ENCODE peak calls at places on chromosome 7, in ten cellular contexts. One of them, this sample, is unnamed.
A peak's percentile ranks its signal among the peaks of the same experiment; 100 is the strongest.

GRCh38 chr7:134427896-134428295 is 31.0 kb downstream of the AKR1B1 start:
- DNase-seq in Peyer's patch: no peak
- DNase-seq in T-helper 9 cell: no peak
- DNase-seq in fibroblast of pulmonary artery: no peak
- DNase-seq in stimulated activated naive B cell treated with anti-CD40 and anti-IgM and Interleukin-4, amounts not matched to agents 10 μg/mL and 1 μg/mL and 100 μg/mL, for 72 hours: no peak
- DNase-seq in occipital lobe: no peak
- DNase-seq in transverse colon: no peak
- DNase-seq in activated CD8-positive, alpha-beta memory T cell treated with anti-CD3 and anti-CD28 coated beads for 24 hours: no peak
- DNase-seq in A172: no peak
- DNase-seq in left ventricle myocardium inferior: no peak
- DNase-seq in this sample: no peak

GRCh38 chr7:141072548-141073172 is 1.2 kb upstream of the TMEM178B start:
- DNase-seq in T-helper 9 cell: no peak
- DNase-seq in activated CD8-positive, alpha-beta memory T cell treated with anti-CD3 and anti-CD28 coated beads for 24 hours: peak; percentile 68
- DNase-seq in left ventricle myocardium inferior: peak; percentile 51
- DNase-seq in transverse colon: peak; percentile 19
- DNase-seq in stimulated activated naive B cell treated with anti-CD40 and anti-IgM and Interleukin-4, amounts not matched to agents 10 μg/mL and 1 μg/mL and 100 μg/mL, for 72 hours: peak; percentile 4
- DNase-seq in occipital lobe: peak; percentile 76
- DNase-seq in fibroblast of pulmonary artery: peak; percentile 57
- DNase-seq in A172: peak; percentile 47
- DNase-seq in Peyer's patch: no peak
- DNase-seq in this sample: peak; percentile 79

GRCh38 chr7:113267271-113267670 is 148.9 kb upstream of the SMIM30 start:
- DNase-seq in transverse colon: no peak
- DNase-seq in A172: peak; percentile 37
- DNase-seq in T-helper 9 cell: no peak
- DNase-seq in stimulated activated naive B cell treated with anti-CD40 and anti-IgM and Interleukin-4, amounts not matched to agents 10 μg/mL and 1 μg/mL and 100 μg/mL, for 72 hours: no peak
- DNase-seq in Peyer's patch: no peak
- DNase-seq in fibroblast of pulmonary artery: peak; percentile 14
- DNase-seq in activated CD8-positive, alpha-beta memory T cell treated with anti-CD3 and anti-CD28 coated beads for 24 hours: no peak
- DNase-seq in left ventricle myocardium inferior: no peak
- DNase-seq in occipital lobe: no peak
- DNase-seq in this sample: no peak

GRCh38 chr7:148304456-148304855 is 286.1 kb upstream of the C7orf33 start:
- DNase-seq in transverse colon: peak; percentile 21
- DNase-seq in left ventricle myocardium inferior: no peak
- DNase-seq in occipital lobe: no peak
- DNase-seq in Peyer's patch: no peak
- DNase-seq in T-helper 9 cell: no peak
- DNase-seq in fibroblast of pulmonary artery: no peak
- DNase-seq in stimulated activated naive B cell treated with anti-CD40 and anti-IgM and Interleukin-4, amounts not matched to agents 10 μg/mL and 1 μg/mL and 100 μg/mL, for 72 hours: no peak
- DNase-seq in A172: no peak
- DNase-seq in activated CD8-positive, alpha-beta memory T cell treated with anti-CD3 and anti-CD28 coated beads for 24 hours: no peak
- DNase-seq in this sample: no peak

GRCh38 chr7:122913608-122914007 is 27.3 kb upstream of the CADPS2 start:
- DNase-seq in left ventricle myocardium inferior: no peak
- DNase-seq in A172: no peak
- DNase-seq in occipital lobe: no peak
- DNase-seq in activated CD8-positive, alpha-beta memory T cell treated with anti-CD3 and anti-CD28 coated beads for 24 hours: no peak
- DNase-seq in stimulated activated naive B cell treated with anti-CD40 and anti-IgM and Interleukin-4, amounts not matched to agents 10 μg/mL and 1 μg/mL and 100 μg/mL, for 72 hours: no peak
- DNase-seq in transverse colon: no peak
- DNase-seq in fibroblast of pulmonary artery: no peak
- DNase-seq in T-helper 9 cell: no peak
- DNase-seq in Peyer's patch: no peak
- DNase-seq in this sample: no peak

GRCh38 chr7:126778101-126778500 is 474.6 kb downstream of the GRM8 start:
- DNase-seq in T-helper 9 cell: no peak
- DNase-seq in Peyer's patch: no peak
- DNase-seq in A172: no peak
- DNase-seq in activated CD8-positive, alpha-beta memory T cell treated with anti-CD3 and anti-CD28 coated beads for 24 hours: no peak
- DNase-seq in left ventricle myocardium inferior: no peak
- DNase-seq in fibroblast of pulmonary artery: no peak
- DNase-seq in stimulated activated naive B cell treated with anti-CD40 and anti-IgM and Interleukin-4, amounts not matched to agents 10 μg/mL and 1 μg/mL and 100 μg/mL, for 72 hours: no peak
- DNase-seq in transverse colon: no peak
- DNase-seq in occipital lobe: no peak
- DNase-seq in this sample: no peak

GRCh38 chr7:80530136-80530535 is 18.3 kb upstream of the GNAT3 start:
- DNase-seq in stimulated activated naive B cell treated with anti-CD40 and anti-IgM and Interleukin-4, amounts not matched to agents 10 μg/mL and 1 μg/mL and 100 μg/mL, for 72 hours: no peak
- DNase-seq in left ventricle myocardium inferior: no peak
- DNase-seq in occipital lobe: no peak
- DNase-seq in transverse colon: no peak
- DNase-seq in fibroblast of pulmonary artery: no peak
- DNase-seq in Peyer's patch: no peak
- DNase-seq in T-helper 9 cell: no peak
- DNase-seq in A172: no peak
- DNase-seq in activated CD8-positive, alpha-beta memory T cell treated with anti-CD3 and anti-CD28 coated beads for 24 hours: no peak
- DNase-seq in this sample: no peak

GRCh38 chr7:150988230-150989226 is 2.3 kb upstream of the NOS3 start:
- DNase-seq in occipital lobe: peak; percentile 44
- DNase-seq in Peyer's patch: peak; percentile 71
- DNase-seq in stimulated activated naive B cell treated with anti-CD40 and anti-IgM and Interleukin-4, amounts not matched to agents 10 μg/mL and 1 μg/mL and 100 μg/mL, for 72 hours: no peak
- DNase-seq in A172: peak; percentile 42
- DNase-seq in transverse colon: peak; percentile 61
- DNase-seq in activated CD8-positive, alpha-beta memory T cell treated with anti-CD3 and anti-CD28 coated beads for 24 hours: peak; percentile 86
- DNase-seq in fibroblast of pulmonary artery: peak; percentile 45
- DNase-seq in left ventricle myocardium inferior: peak; percentile 72
- DNase-seq in T-helper 9 cell: peak; percentile 72
- DNase-seq in this sample: no peak

GRCh38 chr7:134520130-134520529 is 7.2 kb upstream of the AKR1B10 start:
- DNase-seq in stimulated activated naive B cell treated with anti-CD40 and anti-IgM and Interleukin-4, amounts not matched to agents 10 μg/mL and 1 μg/mL and 100 μg/mL, for 72 hours: no peak
- DNase-seq in A172: no peak
- DNase-seq in occipital lobe: no peak
- DNase-seq in transverse colon: no peak
- DNase-seq in Peyer's patch: no peak
- DNase-seq in fibroblast of pulmonary artery: peak; percentile 28
- DNase-seq in T-helper 9 cell: no peak
- DNase-seq in activated CD8-positive, alpha-beta memory T cell treated with anti-CD3 and anti-CD28 coated beads for 24 hours: no peak
- DNase-seq in left ventricle myocardium inferior: no peak
- DNase-seq in this sample: no peak

GRCh38 chr7:128911441-128912031 is 1.0 kb upstream of the KCP start:
- DNase-seq in left ventricle myocardium inferior: peak; percentile 40
- DNase-seq in stimulated activated naive B cell treated with anti-CD40 and anti-IgM and Interleukin-4, amounts not matched to agents 10 μg/mL and 1 μg/mL and 100 μg/mL, for 72 hours: no peak
- DNase-seq in Peyer's patch: peak; percentile 47
- DNase-seq in transverse colon: peak; percentile 55
- DNase-seq in activated CD8-positive, alpha-beta memory T cell treated with anti-CD3 and anti-CD28 coated beads for 24 hours: no peak
- DNase-seq in fibroblast of pulmonary artery: no peak
- DNase-seq in T-helper 9 cell: no peak
- DNase-seq in occipital lobe: no peak
- DNase-seq in A172: no peak
- DNase-seq in this sample: no peak

GRCh38 chr7:137936509-137937201 is 65.2 kb downstream of the CREB3L2 start:
- DNase-seq in fibroblast of pulmonary artery: no peak
- DNase-seq in occipital lobe: no peak
- DNase-seq in stimulated activated naive B cell treated with anti-CD40 and anti-IgM and Interleukin-4, amounts not matched to agents 10 μg/mL and 1 μg/mL and 100 μg/mL, for 72 hours: no peak
- DNase-seq in T-helper 9 cell: no peak
- DNase-seq in Peyer's patch: no peak
- DNase-seq in activated CD8-positive, alpha-beta memory T cell treated with anti-CD3 and anti-CD28 coated beads for 24 hours: no peak
- DNase-seq in left ventricle myocardium inferior: no peak
- DNase-seq in transverse colon: no peak
- DNase-seq in A172: no peak
- DNase-seq in this sample: no peak

GRCh38 chr7:44060091-44060947 is 5.0 kb downstream of the PGAM2 start:
- DNase-seq in left ventricle myocardium inferior: peak; percentile 12
- DNase-seq in A172: no peak
- DNase-seq in T-helper 9 cell: no peak
- DNase-seq in occipital lobe: no peak
- DNase-seq in stimulated activated naive B cell treated with anti-CD40 and anti-IgM and Interleukin-4, amounts not matched to agents 10 μg/mL and 1 μg/mL and 100 μg/mL, for 72 hours: no peak
- DNase-seq in Peyer's patch: no peak
- DNase-seq in transverse colon: peak; percentile 4
- DNase-seq in fibroblast of pulmonary artery: no peak
- DNase-seq in activated CD8-positive, alpha-beta memory T cell treated with anti-CD3 and anti-CD28 coated beads for 24 hours: no peak
- DNase-seq in this sample: no peak

GRCh38 chr7:94396044-94396443 is 1.3 kb downstream of the COL1A2 start:
- DNase-seq in T-helper 9 cell: no peak
- DNase-seq in A172: peak; percentile 63
- DNase-seq in fibroblast of pulmonary artery: peak; percentile 86
- DNase-seq in transverse colon: no peak
- DNase-seq in stimulated activated naive B cell treated with anti-CD40 and anti-IgM and Interleukin-4, amounts not matched to agents 10 μg/mL and 1 μg/mL and 100 μg/mL, for 72 hours: no peak
- DNase-seq in occipital lobe: no peak
- DNase-seq in activated CD8-positive, alpha-beta memory T cell treated with anti-CD3 and anti-CD28 coated beads for 24 hours: no peak
- DNase-seq in Peyer's patch: no peak
- DNase-seq in left ventricle myocardium inferior: no peak
- DNase-seq in this sample: no peak

GRCh38 chr7:34315032-34315431 is 343.0 kb upstream of the NPSR1 start:
- DNase-seq in A172: peak; percentile 98
- DNase-seq in stimulated activated naive B cell treated with anti-CD40 and anti-IgM and Interleukin-4, amounts not matched to agents 10 μg/mL and 1 μg/mL and 100 μg/mL, for 72 hours: no peak
- DNase-seq in occipital lobe: no peak
- DNase-seq in Peyer's patch: no peak
- DNase-seq in left ventricle myocardium inferior: no peak
- DNase-seq in T-helper 9 cell: no peak
- DNase-seq in transverse colon: no peak
- DNase-seq in activated CD8-positive, alpha-beta memory T cell treated with anti-CD3 and anti-CD28 coated beads for 24 hours: no peak
- DNase-seq in fibroblast of pulmonary artery: peak; percentile 88
- DNase-seq in this sample: no peak

GRCh38 chr7:86469680-86470295 is 173.9 kb upstream of the GRM3 start:
- DNase-seq in activated CD8-positive, alpha-beta memory T cell treated with anti-CD3 and anti-CD28 coated beads for 24 hours: no peak
- DNase-seq in A172: peak; percentile 83
- DNase-seq in left ventricle myocardium inferior: no peak
- DNase-seq in occipital lobe: peak; percentile 7
- DNase-seq in T-helper 9 cell: peak; percentile 4
- DNase-seq in Peyer's patch: no peak
- DNase-seq in transverse colon: peak; percentile 39
- DNase-seq in stimulated activated naive B cell treated with anti-CD40 and anti-IgM and Interleukin-4, amounts not matched to agents 10 μg/mL and 1 μg/mL and 100 μg/mL, for 72 hours: peak; percentile 15
- DNase-seq in fibroblast of pulmonary artery: peak; percentile 79
- DNase-seq in this sample: peak; percentile 6

GRCh38 chr7:2632717-2633537 is 1.1 kb downstream of the TTYH3 start:
- DNase-seq in T-helper 9 cell: peak; percentile 16
- DNase-seq in Peyer's patch: peak; percentile 71
- DNase-seq in A172: peak; percentile 82
- DNase-seq in stimulated activated naive B cell treated with anti-CD40 and anti-IgM and Interleukin-4, amounts not matched to agents 10 μg/mL and 1 μg/mL and 100 μg/mL, for 72 hours: peak; percentile 69
- DNase-seq in activated CD8-positive, alpha-beta memory T cell treated with anti-CD3 and anti-CD28 coated beads for 24 hours: peak; percentile 84
- DNase-seq in transverse colon: peak; percentile 65
- DNase-seq in left ventricle myocardium inferior: peak; percentile 63
- DNase-seq in fibroblast of pulmonary artery: peak; percentile 63
- DNase-seq in occipital lobe: no peak
- DNase-seq in this sample: peak; percentile 37

GRCh38 chr7:92135100-92135429 is 788 bp upstream of the CYP51A1 start:
- DNase-seq in transverse colon: peak; percentile 20
- DNase-seq in T-helper 9 cell: no peak
- DNase-seq in occipital lobe: peak; percentile 34
- DNase-seq in left ventricle myocardium inferior: no peak
- DNase-seq in A172: peak; percentile 8
- DNase-seq in Peyer's patch: no peak
- DNase-seq in stimulated activated naive B cell treated with anti-CD40 and anti-IgM and Interleukin-4, amounts not matched to agents 10 μg/mL and 1 μg/mL and 100 μg/mL, for 72 hours: no peak
- DNase-seq in fibroblast of pulmonary artery: peak; percentile 41
- DNase-seq in activated CD8-positive, alpha-beta memory T cell treated with anti-CD3 and anti-CD28 coated beads for 24 hours: no peak
- DNase-seq in this sample: peak; percentile 33

GRCh38 chr7:111931016-111931517 is 275.1 kb downstream of the DOCK4 start:
- DNase-seq in T-helper 9 cell: no peak
- DNase-seq in left ventricle myocardium inferior: no peak
- DNase-seq in occipital lobe: no peak
- DNase-seq in Peyer's patch: no peak
- DNase-seq in fibroblast of pulmonary artery: peak; percentile 62
- DNase-seq in transverse colon: no peak
- DNase-seq in activated CD8-positive, alpha-beta memory T cell treated with anti-CD3 and anti-CD28 coated beads for 24 hours: no peak
- DNase-seq in stimulated activated naive B cell treated with anti-CD40 and anti-IgM and Interleukin-4, amounts not matched to agents 10 μg/mL and 1 μg/mL and 100 μg/mL, for 72 hours: no peak
- DNase-seq in A172: peak; percentile 49
- DNase-seq in this sample: no peak

GRCh38 chr7:23205861-23206510 is 24.1 kb downstream of the NUP42 start:
- DNase-seq in activated CD8-positive, alpha-beta memory T cell treated with anti-CD3 and anti-CD28 coated beads for 24 hours: no peak
- DNase-seq in A172: no peak
- DNase-seq in Peyer's patch: no peak
- DNase-seq in occipital lobe: no peak
- DNase-seq in fibroblast of pulmonary artery: peak; percentile 4
- DNase-seq in T-helper 9 cell: no peak
- DNase-seq in transverse colon: no peak
- DNase-seq in left ventricle myocardium inferior: no peak
- DNase-seq in stimulated activated naive B cell treated with anti-CD40 and anti-IgM and Interleukin-4, amounts not matched to agents 10 μg/mL and 1 μg/mL and 100 μg/mL, for 72 hours: no peak
- DNase-seq in this sample: no peak

GRCh38 chr7:41449286-41449685 is 253.6 kb downstream of the INHBA start:
- DNase-seq in Peyer's patch: no peak
- DNase-seq in transverse colon: no peak
- DNase-seq in T-helper 9 cell: no peak
- DNase-seq in activated CD8-positive, alpha-beta memory T cell treated with anti-CD3 and anti-CD28 coated beads for 24 hours: no peak
- DNase-seq in fibroblast of pulmonary artery: no peak
- DNase-seq in occipital lobe: no peak
- DNase-seq in stimulated activated naive B cell treated with anti-CD40 and anti-IgM and Interleukin-4, amounts not matched to agents 10 μg/mL and 1 μg/mL and 100 μg/mL, for 72 hours: no peak
- DNase-seq in left ventricle myocardium inferior: no peak
- DNase-seq in A172: no peak
- DNase-seq in this sample: no peak

GRCh38 chr7:115297651-115298050 is 375.8 kb downstream of the MDFIC start:
- DNase-seq in left ventricle myocardium inferior: peak; percentile 10
- DNase-seq in A172: peak; percentile 73
- DNase-seq in activated CD8-positive, alpha-beta memory T cell treated with anti-CD3 and anti-CD28 coated beads for 24 hours: no peak
- DNase-seq in T-helper 9 cell: no peak
- DNase-seq in transverse colon: peak; percentile 9
- DNase-seq in fibroblast of pulmonary artery: peak; percentile 67
- DNase-seq in Peyer's patch: no peak
- DNase-seq in occipital lobe: no peak
- DNase-seq in stimulated activated naive B cell treated with anti-CD40 and anti-IgM and Interleukin-4, amounts not matched to agents 10 μg/mL and 1 μg/mL and 100 μg/mL, for 72 hours: no peak
- DNase-seq in this sample: no peak

GRCh38 chr7:107715531-107715930 is 28.4 kb upstream of the CBLL1 start:
- DNase-seq in fibroblast of pulmonary artery: no peak
- DNase-seq in left ventricle myocardium inferior: no peak
- DNase-seq in stimulated activated naive B cell treated with anti-CD40 and anti-IgM and Interleukin-4, amounts not matched to agents 10 μg/mL and 1 μg/mL and 100 μg/mL, for 72 hours: no peak
- DNase-seq in Peyer's patch: no peak
- DNase-seq in occipital lobe: no peak
- DNase-seq in activated CD8-positive, alpha-beta memory T cell treated with anti-CD3 and anti-CD28 coated beads for 24 hours: no peak
- DNase-seq in A172: peak; percentile 38
- DNase-seq in T-helper 9 cell: no peak
- DNase-seq in transverse colon: no peak
- DNase-seq in this sample: no peak

GRCh38 chr7:109868215-109868614 is 1222.7 kb upstream of the LRRN3 start:
- DNase-seq in activated CD8-positive, alpha-beta memory T cell treated with anti-CD3 and anti-CD28 coated beads for 24 hours: no peak
- DNase-seq in T-helper 9 cell: no peak
- DNase-seq in stimulated activated naive B cell treated with anti-CD40 and anti-IgM and Interleukin-4, amounts not matched to agents 10 μg/mL and 1 μg/mL and 100 μg/mL, for 72 hours: no peak
- DNase-seq in Peyer's patch: no peak
- DNase-seq in left ventricle myocardium inferior: no peak
- DNase-seq in A172: no peak
- DNase-seq in transverse colon: no peak
- DNase-seq in fibroblast of pulmonary artery: no peak
- DNase-seq in occipital lobe: no peak
- DNase-seq in this sample: no peak

GRCh38 chr7:105759670-105760548 is 116.5 kb downstream of the ATXN7L1 start:
- DNase-seq in T-helper 9 cell: no peak
- DNase-seq in activated CD8-positive, alpha-beta memory T cell treated with anti-CD3 and anti-CD28 coated beads for 24 hours: no peak
- DNase-seq in fibroblast of pulmonary artery: peak; percentile 76
- DNase-seq in left ventricle myocardium inferior: no peak
- DNase-seq in transverse colon: peak; percentile 51
- DNase-seq in A172: peak; percentile 73
- DNase-seq in Peyer's patch: no peak
- DNase-seq in stimulated activated naive B cell treated with anti-CD40 and anti-IgM and Interleukin-4, amounts not matched to agents 10 μg/mL and 1 μg/mL and 100 μg/mL, for 72 hours: no peak
- DNase-seq in occipital lobe: no peak
- DNase-seq in this sample: peak; percentile 60

GRCh38 chr7:39465055-39465929 is 100.9 kb upstream of the YAE1 start:
- DNase-seq in fibroblast of pulmonary artery: peak; percentile 78
- DNase-seq in left ventricle myocardium inferior: no peak
- DNase-seq in stimulated activated naive B cell treated with anti-CD40 and anti-IgM and Interleukin-4, amounts not matched to agents 10 μg/mL and 1 μg/mL and 100 μg/mL, for 72 hours: peak; percentile 16
- DNase-seq in transverse colon: peak; percentile 50
- DNase-seq in A172: peak; percentile 80
- DNase-seq in activated CD8-positive, alpha-beta memory T cell treated with anti-CD3 and anti-CD28 coated beads for 24 hours: no peak
- DNase-seq in T-helper 9 cell: no peak
- DNase-seq in Peyer's patch: no peak
- DNase-seq in occipital lobe: no peak
- DNase-seq in this sample: peak; percentile 29

GRCh38 chr7:82507365-82507975 is 63.9 kb upstream of the CACNA2D1 start:
- DNase-seq in activated CD8-positive, alpha-beta memory T cell treated with anti-CD3 and anti-CD28 coated beads for 24 hours: no peak
- DNase-seq in Peyer's patch: no peak
- DNase-seq in A172: no peak
- DNase-seq in occipital lobe: no peak
- DNase-seq in T-helper 9 cell: no peak
- DNase-seq in stimulated activated naive B cell treated with anti-CD40 and anti-IgM and Interleukin-4, amounts not matched to agents 10 μg/mL and 1 μg/mL and 100 μg/mL, for 72 hours: no peak
- DNase-seq in fibroblast of pulmonary artery: no peak
- DNase-seq in left ventricle myocardium inferior: no peak
- DNase-seq in transverse colon: no peak
- DNase-seq in this sample: no peak

GRCh38 chr7:49166441-49166840 is 242.1 kb downstream of the CDC14C start:
- DNase-seq in activated CD8-positive, alpha-beta memory T cell treated with anti-CD3 and anti-CD28 coated beads for 24 hours: no peak
- DNase-seq in Peyer's patch: no peak
- DNase-seq in transverse colon: no peak
- DNase-seq in left ventricle myocardium inferior: no peak
- DNase-seq in fibroblast of pulmonary artery: no peak
- DNase-seq in occipital lobe: no peak
- DNase-seq in T-helper 9 cell: no peak
- DNase-seq in stimulated activated naive B cell treated with anti-CD40 and anti-IgM and Interleukin-4, amounts not matched to agents 10 μg/mL and 1 μg/mL and 100 μg/mL, for 72 hours: no peak
- DNase-seq in A172: peak; percentile 21
- DNase-seq in this sample: no peak

GRCh38 chr7:140475747-140476333 is 3.5 kb downstream of the MKRN1 start:
- DNase-seq in T-helper 9 cell: peak; percentile 45
- DNase-seq in fibroblast of pulmonary artery: peak; percentile 54
- DNase-seq in transverse colon: peak; percentile 62
- DNase-seq in activated CD8-positive, alpha-beta memory T cell treated with anti-CD3 and anti-CD28 coated beads for 24 hours: no peak
- DNase-seq in Peyer's patch: no peak
- DNase-seq in A172: peak; percentile 19
- DNase-seq in left ventricle myocardium inferior: no peak
- DNase-seq in occipital lobe: no peak
- DNase-seq in stimulated activated naive B cell treated with anti-CD40 and anti-IgM and Interleukin-4, amounts not matched to agents 10 μg/mL and 1 μg/mL and 100 μg/mL, for 72 hours: no peak
- DNase-seq in this sample: peak; percentile 51